ENCODE peak calls at places on chromosomes 16 and 17, in ten cellular contexts. O is K562, Q is heart left ventricle, E is GM12878, L is endothelial cell of umbilical vein, Y is A549, I is suprapubic skin, V is prostate gland, G is IMR-90, A is adrenal gland. U is an unnamed sample.

GRCh38 chr16:27437946-27438345 is 36.0 kb downstream of the IL21R start:
- DNase-seq in O (no peak), Q (no peak), E (no peak), L (no peak), Y (no peak), I (peak), V (no peak), G (no peak), A (peak), U (peak)

GRCh38 chr16:64627288-64627687 is 494.6 kb downstream of the CDH11 start:
- DNase-seq in O (no peak), Q (no peak), E (no peak), L (no peak), Y (no peak), I (no peak), V (no peak), G (no peak), A (no peak), U (no peak)

GRCh38 chr16:84545114-84545737 is 40.8 kb upstream of the MEAK7 start:
- DNase-seq in O (no peak), Q (no peak), E (no peak), L (no peak), Y (no peak), I (no peak), V (no peak), G (no peak), A (no peak), U (no peak)

GRCh38 chr17:31674305-31674704 is 184.7 kb downstream of the COPRS start:
- DNase-seq in O (no peak), Q (no peak), E (no peak), L (no peak), Y (no peak), I (peak), V (no peak), G (peak), A (no peak), U (no peak)

GRCh38 chr16:56549744-56550385 is 15.0 kb upstream of the MT4 start:
- DNase-seq in O (no peak), Q (no peak), E (no peak), L (no peak), Y (no peak), I (no peak), V (no peak), G (peak), A (no peak), U (no peak)

GRCh38 chr17:29977836-29978235 is 36.4 kb downstream of the EFCAB5 start:
- DNase-seq in O (no peak), Q (no peak), E (no peak), L (no peak), Y (no peak), I (no peak), V (no peak), G (peak), A (no peak), U (no peak)

GRCh38 chr16:58345574-58346354 is 46.5 kb upstream of the GINS3 start:
- DNase-seq in O (no peak), Q (no peak), E (no peak), L (peak), Y (no peak), I (no peak), V (no peak), G (no peak), A (no peak), U (no peak)

GRCh38 chr17:34354637-34355036 is 1.6 kb upstream of the CCL13 start:
- DNase-seq in O (no peak), Q (no peak), E (no peak), L (no peak), Y (no peak), I (no peak), V (no peak), G (peak), A (no peak), U (no peak)

GRCh38 chr17:80195671-80196529 is 24.2 kb downstream of the SGSH start:
- DNase-seq in O (peak), Q (no peak), E (no peak), L (peak), Y (no peak), I (no peak), V (no peak), G (no peak), A (peak), U (no peak)

GRCh38 chr16:30839523-30840227 is 52.7 kb upstream of the ZNF629 start:
- DNase-seq in O (no peak), Q (no peak), E (no peak), L (no peak), Y (no peak), I (no peak), V (no peak), G (no peak), A (no peak), U (no peak)

GRCh38 chr17:79942011-79942405 is 93.7 kb downstream of the TBC1D16 start:
- DNase-seq in O (no peak), Q (peak), E (no peak), L (no peak), Y (no peak), I (no peak), V (no peak), G (no peak), A (no peak), U (no peak)

GRCh38 chr16:89422527-89422904 is 67.8 kb downstream of the ANKRD11 start:
- DNase-seq in O (no peak), Q (peak), E (peak), L (peak), Y (no peak), I (no peak), V (no peak), G (peak), A (no peak), U (no peak)

GRCh38 chr16:4369006-4369766 is 2.5 kb upstream of the VASN start:
- DNase-seq in O (no peak), Q (no peak), E (no peak), L (no peak), Y (no peak), I (no peak), V (peak), G (peak), A (no peak), U (no peak)

GRCh38 chr16:4370151-4370550 is 1.5 kb upstream of the VASN start:
- DNase-seq in O (no peak), Q (no peak), E (no peak), L (no peak), Y (no peak), I (no peak), V (no peak), G (no peak), A (no peak), U (no peak)

GRCh38 chr16:4371481-4372314 is at the start of gene VASN:
- DNase-seq in O (peak), Q (peak), E (no peak), L (peak), Y (peak), I (peak), V (peak), G (peak), A (peak), U (no peak)

GRCh38 chr16:4372315-4372577 is 598 bp downstream of the VASN start:
- DNase-seq in O (no peak), Q (no peak), E (no peak), L (no peak), Y (no peak), I (no peak), V (no peak), G (no peak), A (no peak), U (no peak)

GRCh38 chr16:4370570-4371480 is 823 bp upstream of the VASN start:
- DNase-seq in O (peak), Q (peak), E (no peak), L (no peak), Y (no peak), I (no peak), V (no peak), G (peak), A (no peak), U (no peak)
- H3K4me3 ChIP-seq in O (peak), Q (peak), E (no peak), L (no peak), Y (peak), I (peak), V (peak), G (peak), A (no peak), U (peak)

GRCh38 chr17:6124856-6125255 is 54.7 kb downstream of the WSCD1 start:
- DNase-seq in O (no peak), Q (no peak), E (no peak), L (no peak), Y (no peak), I (no peak), V (no peak), G (no peak), A (no peak), U (no peak)

DNA sequence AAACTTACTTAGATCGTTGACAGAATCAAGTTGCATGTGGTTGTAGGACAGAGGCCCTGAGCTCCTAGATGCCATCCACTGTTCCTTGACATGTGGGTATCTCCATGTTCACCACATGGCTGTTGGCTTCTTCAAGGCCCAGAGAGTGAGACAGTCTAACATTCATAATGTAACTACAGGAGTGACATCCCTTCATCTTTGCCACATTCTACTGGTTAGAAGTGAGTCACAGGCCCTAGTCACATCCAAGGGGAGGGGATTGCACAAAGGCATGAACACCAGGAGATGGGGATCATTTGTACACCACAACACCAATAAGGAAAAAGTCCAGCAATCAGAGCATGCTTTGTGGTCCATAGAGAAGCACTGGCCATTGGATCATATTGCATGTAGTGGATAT is 56.6 kb downstream of the WSCD1 start:
- DNase-seq in O (no peak), Q (no peak), E (no peak), L (no peak), Y (no peak), I (no peak), V (no peak), G (no peak), A (no peak), U (no peak)
- TF ChIP-seq POLR2A in O (no peak), Q (no peak), E (no peak), L (no peak), Y (no peak), I (no peak), V (no peak), G (no peak), A (no peak), U (no peak)

GRCh38 chr16:67668495-67669157 is 2.0 kb downstream of the C16orf86 start:
- DNase-seq in O (no peak), Q (no peak), E (no peak), L (no peak), Y (no peak), I (no peak), V (no peak), G (no peak), A (no peak), U (no peak)
- H3K27ac ChIP-seq in O (no peak), Q (no peak), E (no peak), L (no peak), Y (peak), I (no peak), V (peak), G (no peak), A (no peak), U (no peak)

DNA sequence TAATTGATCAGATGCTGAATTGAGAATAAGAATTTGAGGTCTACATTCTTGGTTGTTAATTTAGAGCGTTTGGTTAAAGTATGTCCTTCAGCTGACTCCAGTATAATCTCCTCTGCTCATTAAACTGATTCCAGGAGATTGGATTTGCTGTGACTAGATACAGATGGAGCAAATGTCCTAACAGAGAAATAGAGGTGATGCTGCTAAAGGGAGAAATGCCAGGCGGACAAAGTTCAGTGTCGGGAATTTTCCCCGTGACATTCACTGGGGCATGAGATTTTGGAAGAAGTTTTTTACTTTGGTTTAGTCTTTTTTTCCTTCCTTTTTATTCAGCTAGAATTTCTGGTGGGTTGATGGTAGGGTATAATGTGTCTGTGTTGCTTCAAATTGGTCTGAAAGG is 19.0 kb downstream of the PRKAR1A start:
- DNase-seq in O (no peak), Q (no peak), E (no peak), L (no peak), Y (no peak), I (no peak), V (no peak), G (no peak), A (no peak), U (no peak)
- H3K4me3 ChIP-seq in O (no peak), Q (no peak), E (no peak), L (no peak), Y (no peak), I (no peak), V (no peak), G (no peak), A (no peak), U (no peak)

DNA sequence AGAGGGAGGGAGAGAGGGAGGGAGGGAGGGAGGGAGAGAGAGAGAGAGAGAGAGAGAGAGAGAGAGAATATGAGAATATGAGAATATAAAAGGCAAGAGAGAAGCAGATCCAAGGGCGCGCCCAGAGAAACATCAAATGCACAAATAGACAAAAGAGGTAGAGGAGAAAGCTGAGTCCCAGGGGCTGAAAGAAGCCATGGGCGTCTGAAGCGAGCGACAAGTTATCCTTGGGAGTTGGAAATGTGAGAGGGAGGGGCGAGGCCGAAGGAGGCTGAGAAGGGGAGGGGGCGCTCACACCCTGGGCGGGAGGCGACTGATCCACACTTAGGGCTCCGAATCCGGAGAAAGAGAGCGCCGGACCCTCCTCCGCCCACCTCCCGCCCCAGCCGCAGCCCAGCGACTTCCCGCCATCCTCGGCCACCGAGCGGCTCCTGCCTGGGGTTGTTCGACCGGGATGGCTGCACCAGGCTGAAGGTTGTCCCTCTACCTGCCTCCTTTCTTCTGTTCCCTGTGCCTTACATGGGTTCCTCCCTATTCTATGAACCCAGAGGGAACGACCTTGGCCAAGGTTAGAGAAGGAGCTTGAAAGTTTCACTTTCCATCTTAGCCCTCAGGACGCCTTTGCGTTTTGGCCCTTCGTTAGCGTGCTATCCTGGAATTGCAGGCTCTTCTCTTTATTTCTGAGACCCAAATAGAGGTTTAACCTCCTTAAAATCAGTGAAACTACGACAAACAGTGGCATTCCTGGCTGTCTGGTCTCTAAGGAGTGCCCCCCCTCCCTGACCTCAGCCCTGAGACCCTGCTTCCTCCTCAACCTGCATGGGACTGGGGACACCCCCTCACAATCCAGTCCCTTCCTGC is 21.2 kb upstream of the HOXB9 start:
- DNase-seq in O (no peak), Q (no peak), E (no peak), L (no peak), Y (peak), I (no peak), V (no peak), G (no peak), A (no peak), U (no peak)
- TF ChIP-seq POLR2A in O (no peak), Q (no peak), E (no peak), L (no peak), Y (peak), I (no peak), V (no peak), G (no peak), A (no peak), U (no peak)